ENCODE peak calls at places on chromosome 1, in six cellular contexts. Y, X, B, S, U and F are unnamed samples.

GRCh38 chr1:109827466-109827865 is 63.7 kb upstream of the EPS8L3 start:
- DNase-seq in U (no peak), Y (no peak), S (peak), X (no peak), B (no peak), F (no peak)

GRCh38 chr1:192607836-192608235 is 28.1 kb upstream of the RGS13 start:
- DNase-seq in S (no peak), X (no peak), Y (no peak), B (no peak), U (no peak), F (no peak)

GRCh38 chr1:29959356-29959755 is 723.0 kb downstream of the PTPRU start:
- DNase-seq in S (no peak), B (no peak), Y (peak), X (no peak), U (no peak), F (no peak)

GRCh38 chr1:99370476-99370875 is 106.2 kb downstream of the PLPPR4 start:
- DNase-seq in X (no peak), S (no peak), U (no peak), Y (no peak), B (no peak), F (no peak)

GRCh38 chr1:150387200-150387599 is 23.3 kb downstream of the RPRD2 start:
- DNase-seq in X (no peak), B (no peak), U (no peak), S (no peak), Y (no peak), F (no peak)

GRCh38 chr1:9275567-9276034 is 17.1 kb upstream of the SPSB1 start:
- DNase-seq in Y (no peak), U (no peak), S (peak), B (peak), X (no peak), F (peak)

GRCh38 chr1:94731891-94732290 is 88.3 kb upstream of the SLC44A3 start:
- DNase-seq in U (no peak), X (no peak), S (no peak), Y (no peak), B (no peak), F (no peak)

GRCh38 chr1:44792736-44793502 is 4.9 kb upstream of the BEST4 start:
- DNase-seq in X (no peak), Y (no peak), B (no peak), S (no peak), U (peak), F (no peak)

GRCh38 chr1:209153435-209153834 is 430.1 kb upstream of the CAMK1G start:
- DNase-seq in S (no peak), B (no peak), X (no peak), U (no peak), Y (no peak), F (no peak)

GRCh38 chr1:194730304-194730703 is 1543.9 kb upstream of the B3GALT2 start:
- DNase-seq in S (no peak), Y (no peak), X (no peak), B (no peak), U (no peak), F (no peak)

GRCh38 chr1:201756411-201756810 is 72.5 kb upstream of the IPO9 start:
- DNase-seq in S (peak), B (no peak), U (no peak), Y (no peak), X (no peak), F (no peak)

GRCh38 chr1:209622841-209623829 is 29.1 kb downstream of the LAMB3 start:
- DNase-seq in S (no peak), U (no peak), X (no peak), Y (no peak), B (no peak), F (no peak)

GRCh38 chr1:61187380-61188086 is 105.2 kb downstream of the NFIA start:
- DNase-seq in B (no peak), S (no peak), U (no peak), Y (no peak), X (no peak), F (no peak)

GRCh38 chr1:52658795-52659194 is 25.8 kb downstream of the SHISAL2A start:
- DNase-seq in X (no peak), U (no peak), Y (no peak), B (no peak), S (no peak), F (no peak)

GRCh38 chr1:91166106-91166712 is 144.4 kb upstream of the ZNF644 start:
- DNase-seq in B (peak), X (peak), U (peak), S (peak), Y (no peak), F (peak)

GRCh38 chr1:197027359-197027758 is 39.7 kb downstream of the F13B start:
- DNase-seq in U (no peak), X (no peak), S (no peak), B (no peak), Y (no peak), F (no peak)

GRCh38 chr1:155006601-155007101 is 4.0 kb downstream of the ZBTB7B start:
- DNase-seq in X (no peak), S (peak), U (no peak), B (no peak), Y (no peak), F (peak)

GRCh38 chr1:219692981-219693380 is 80.1 kb upstream of the ZC3H11B start:
- DNase-seq in S (no peak), B (no peak), Y (no peak), U (no peak), X (no peak), F (no peak)

GRCh38 chr1:224929335-224930237 is at the start of gene DNAH14:
- DNase-seq in Y (peak), U (peak), B (peak), X (peak), S (peak), F (peak)

GRCh38 chr1:11641776-11642305 is 12.4 kb downstream of the FBXO2 start:
- DNase-seq in B (no peak), S (no peak), Y (no peak), X (no peak), U (no peak), F (no peak)

GRCh38 chr1:91846007-91846620 is 39.8 kb downstream of the TGFBR3 start:
- DNase-seq in X (peak), B (peak), U (peak), Y (no peak), S (peak), F (no peak)

GRCh38 chr1:22870201-22870871 is 102.3 kb downstream of the LACTBL1 start:
- DNase-seq in B (no peak), Y (no peak), X (no peak), S (peak), U (peak), F (no peak)

GRCh38 chr1:230778916-230779590 is 31.9 kb downstream of the CAPN9 start:
- DNase-seq in S (peak), X (no peak), U (no peak), Y (no peak), B (no peak), F (no peak)

GRCh38 chr1:45375104-45376090 is 35.2 kb upstream of the MUTYH start:
- DNase-seq in U (no peak), B (no peak), S (peak), Y (no peak), X (no peak), F (no peak)

GRCh38 chr1:72109916-72110315 is 172.4 kb downstream of the NEGR1 start:
- DNase-seq in X (no peak), Y (no peak), B (no peak), U (no peak), S (no peak), F (no peak)

GRCh38 chr1:59485949-59486348 is 189.1 kb downstream of the FGGY start:
- DNase-seq in B (no peak), Y (no peak), S (no peak), X (no peak), U (no peak), F (no peak)

GRCh38 chr1:43870306-43870705 is 63.3 kb upstream of the ARTN start:
- DNase-seq in U (no peak), X (no peak), S (no peak), Y (no peak), B (no peak), F (no peak)